ENCODE peak calls at places on chromosomes 11 and 22, in nine cellular contexts. Z is activated CD4-positive, alpha-beta T cell treated with anti-CD3 and anti-CD28 coated beads, Interleukin-2, amount 50 U/mL, for 48 hours; Y is activated CD8-positive, alpha-beta memory T cell treated with anti-CD3 and anti-CD28 coated beads for 1 hour; W is CD8-positive, alpha-beta memory T cell; S is lower leg skin; O is left lobe of liver; V is NCI-H2171 treated with DMSO at 0.1 percent for 48 hours; U is AG08395; N is nephron progenitor cell. E is an unnamed sample.
A peak's percentile ranks its signal among the peaks of the same experiment; 100 is the strongest.

GRCh38 chr22:43396321-43396933 is 15.4 kb upstream of the MPPED1 start:
- DNase-seq in W (no peak), Y (no peak), U (no peak), O (no peak), N (no peak), V (no peak), Z (no peak), S (no peak), E (no peak)

GRCh38 chr11:133927690-133928627 is 28.8 kb downstream of the IGSF9B start:
- DNase-seq in W (peak; percentile 65), O (peak; percentile 52), S (peak; percentile 93), V (peak; percentile 86), Y (peak; percentile 52), Z (peak; percentile 77), N (peak; percentile 80), U (peak; percentile 90), E (peak; percentile 64)

GRCh38 chr11:28581286-28582242 is 473.4 kb downstream of the METTL15 start:
- DNase-seq in W (no peak), V (no peak), Y (no peak), S (no peak), O (no peak), N (no peak), Z (no peak), U (no peak), E (no peak)

GRCh38 chr22:42039271-42039670 is 31.3 kb downstream of the NAGA start:
- DNase-seq in Z (no peak), V (no peak), O (no peak), S (no peak), W (no peak), Y (no peak), N (no peak), U (peak; percentile 8), E (no peak)

GRCh38 chr11:2691355-2691761 is 8.4 kb downstream of the KCNQ1OT1 start:
- DNase-seq in Y (no peak), V (no peak), O (no peak), W (no peak), Z (no peak), S (peak; percentile 49), U (no peak), N (no peak), E (no peak)

GRCh38 chr11:63683133-63683991 is 2.1 kb downstream of the RTN3 start:
- DNase-seq in W (no peak), U (peak; percentile 9), Y (no peak), N (no peak), S (no peak), Z (no peak), O (no peak), V (no peak), E (no peak)

GRCh38 chr11:76025068-76025467 is 181.2 kb downstream of the WNT11 start:
- DNase-seq in N (no peak), V (no peak), O (no peak), Z (no peak), Y (no peak), S (no peak), W (no peak), U (peak; percentile 75), E (no peak)

GRCh38 chr11:93234602-93235207 is 36.9 kb upstream of the SLC36A4 start:
- DNase-seq in Z (peak; percentile 72), O (peak; percentile 79), W (peak; percentile 34), N (peak; percentile 83), Y (peak; percentile 39), S (peak; percentile 93), U (peak; percentile 83), V (peak; percentile 22), E (peak; percentile 74)

GRCh38 chr11:2265396-2265795 is 5.0 kb downstream of the ASCL2 start:
- DNase-seq in N (no peak), O (no peak), Z (peak; percentile 32), S (peak; percentile 77), Y (no peak), V (no peak), U (peak; percentile 1), W (no peak), E (peak; percentile 44)

GRCh38 chr11:772429-773390 is 4.6 kb downstream of the GATD1 start:
- DNase-seq in W (no peak), U (no peak), Z (no peak), O (no peak), Y (no peak), V (no peak), S (peak; percentile 84), N (no peak), E (peak; percentile 50)

GRCh38 chr11:25927391-25927790 is 404.5 kb upstream of the ANO3 start:
- DNase-seq in V (no peak), Z (no peak), Y (no peak), W (no peak), U (no peak), S (no peak), N (no peak), O (no peak), E (no peak)

GRCh38 chr11:69574383-69575255 is 66.3 kb upstream of the CCND1 start:
- DNase-seq in N (no peak), S (peak; percentile 70), W (no peak), U (no peak), Z (no peak), Y (no peak), O (no peak), V (no peak), E (no peak)

GRCh38 chr22:49206281-49206680 is 621.4 kb downstream of the BRD1 start:
- DNase-seq in N (no peak), Y (no peak), W (no peak), O (peak; percentile 4), Z (no peak), V (no peak), U (no peak), S (peak; percentile 45), E (no peak)